ENCODE peak calls at places on chromosomes 12 and 14, in eight cellular contexts. W is endothelial cell of umbilical vein, K is PC-9, X is HCT116, Z is body of pancreas, H is left ventricle myocardium inferior, C is adrenal gland, D is A673. S is an unnamed sample.
A peak's percentile ranks its signal among the peaks of the same experiment; 100 is the strongest.

GRCh38 chr12:114397978-114398881 is 7.7 kb downstream of the TBX5 start:
- DNase-seq in W (no peak), K (no peak), X (no peak), Z (no peak), H (no peak), C (no peak), D (no peak), S (no peak)

GRCh38 chr12:9869307-9870161 is at the start of gene CLEC2B:
- DNase-seq in W (peak; percentile 92), K (peak; percentile 18), X (no peak), Z (peak; percentile 13), H (no peak), C (no peak), D (peak; percentile 74), S (no peak)

GRCh38 chr12:4690760-4691159 is 29.4 kb upstream of the GALNT8 start:
- DNase-seq in W (no peak), K (no peak), X (no peak), Z (no peak), H (no peak), C (no peak), D (no peak), S (no peak)

GRCh38 chr12:28219827-28220226 is 29.6 kb downstream of the CCDC91 start:
- DNase-seq in W (no peak), K (no peak), X (no peak), Z (no peak), H (no peak), C (no peak), D (no peak), S (no peak)

GRCh38 chr12:52029686-52030085 is 21.6 kb upstream of the NR4A1 start:
- DNase-seq in W (no peak), K (peak; percentile 77), X (no peak), Z (peak; percentile 65), H (no peak), C (no peak), D (peak; percentile 85), S (no peak)

GRCh38 chr12:53231859-53232640 is at the start of gene RARG:
- DNase-seq in W (no peak), K (peak; percentile 90), X (no peak), Z (peak; percentile 56), H (peak; percentile 60), C (peak; percentile 82), D (peak; percentile 52), S (no peak)

GRCh38 chr12:96208801-96209534 is 14.8 kb downstream of the ELK3 start:
- DNase-seq in W (peak; percentile 91), K (no peak), X (no peak), Z (no peak), H (no peak), C (no peak), D (no peak), S (no peak)

GRCh38 chr12:127459166-127459565 is 807.8 kb upstream of the TMEM132C start:
- DNase-seq in W (no peak), K (no peak), X (no peak), Z (no peak), H (no peak), C (no peak), D (no peak), S (no peak)

GRCh38 chr12:122895290-122895689 is 634 bp downstream of the VPS37B start:
- DNase-seq in W (peak; percentile 24), K (no peak), X (no peak), Z (no peak), H (no peak), C (no peak), D (no peak), S (no peak)

GRCh38 chr14:91415794-91416743 is 1.6 kb downstream of the CCDC88C start:
- DNase-seq in W (peak; percentile 47), K (no peak), X (no peak), Z (peak; percentile 38), H (no peak), C (no peak), D (peak; percentile 79), S (no peak)

GRCh38 chr12:129200576-129200975 is 347.3 kb downstream of the GLT1D1 start:
- DNase-seq in W (no peak), K (no peak), X (no peak), Z (no peak), H (no peak), C (no peak), D (no peak), S (no peak)

GRCh38 chr12:69196302-69197288 is 42.8 kb upstream of the CPSF6 start:
- DNase-seq in W (peak; percentile 4), K (no peak), X (no peak), Z (peak; percentile 6), H (no peak), C (no peak), D (peak; percentile 14), S (peak; percentile 4)

GRCh38 chr12:15472036-15472435 is 149.7 kb downstream of the PTPRO start:
- DNase-seq in W (no peak), K (no peak), X (no peak), Z (peak; percentile 4), H (no peak), C (no peak), D (no peak), S (no peak)

GRCh38 chr14:66507181-66507721 is 696 bp upstream of the GPHN start:
- DNase-seq in W (no peak), K (no peak), X (peak; percentile 34), Z (no peak), H (no peak), C (no peak), D (no peak), S (no peak)

GRCh38 chr14:66508846-66509621 is 1.1 kb downstream of the GPHN start:
- DNase-seq in W (peak; percentile 44), K (peak; percentile 28), X (no peak), Z (peak; percentile 17), H (peak; percentile 29), C (peak; percentile 39), D (peak; percentile 43), S (peak; percentile 25)

GRCh38 chr14:66509874-66510273 is 1.9 kb downstream of the GPHN start:
- DNase-seq in W (no peak), K (no peak), X (no peak), Z (no peak), H (no peak), C (no peak), D (no peak), S (no peak)

GRCh38 chr14:66508547-66508845 is 549 bp downstream of the GPHN start:
- DNase-seq in W (no peak), K (no peak), X (no peak), Z (no peak), H (no peak), C (no peak), D (no peak), S (no peak)

DNA sequence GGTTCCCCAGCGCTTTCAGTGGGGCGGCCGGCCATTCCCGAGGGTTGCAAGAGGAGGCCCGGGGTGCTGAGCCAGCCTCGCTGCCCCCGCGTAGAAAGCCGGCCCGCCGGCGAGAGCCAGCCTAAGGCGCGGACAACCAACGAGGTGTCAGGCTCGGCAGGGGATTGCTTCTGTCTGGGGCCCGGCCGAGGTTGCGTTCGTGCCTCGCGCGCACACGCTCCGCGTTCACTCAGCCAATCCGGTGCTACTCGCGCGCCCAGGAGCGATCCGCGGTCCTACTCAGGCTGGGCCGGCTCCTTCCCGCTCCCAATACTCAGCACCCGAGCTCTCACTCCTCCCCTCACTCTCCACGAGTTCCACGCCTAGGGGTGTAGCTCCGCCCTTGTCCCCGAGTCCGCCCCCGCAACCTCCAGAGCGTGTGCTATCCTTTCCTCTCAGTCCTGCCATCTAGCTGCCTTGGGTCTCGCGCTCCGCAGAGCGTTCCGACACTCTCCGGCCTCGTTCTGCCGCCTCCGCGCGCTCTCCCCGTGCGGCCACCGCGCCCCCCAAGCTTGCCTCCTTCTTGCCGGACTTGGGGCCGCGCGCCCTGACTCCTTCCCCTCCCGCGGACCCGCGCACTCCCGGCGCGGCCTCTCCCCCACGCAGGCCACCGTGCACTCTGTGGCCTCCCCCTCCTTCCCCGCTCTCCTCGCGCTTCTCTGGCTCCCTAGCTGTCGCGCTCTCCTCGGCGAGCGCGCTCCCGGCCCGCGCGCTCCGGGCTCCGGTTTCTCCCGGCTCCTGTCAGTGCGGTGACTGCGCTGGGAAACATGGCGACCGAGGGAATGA is at the start of gene GPHN:
- DNase-seq in W (peak; percentile 99), K (peak; percentile 98), X (peak; percentile 98), Z (peak; percentile 98), H (peak; percentile 97), C (peak; percentile 97), D (peak; percentile 98), S (peak; percentile 94)
- TF ChIP-seq CTCF in W (peak; percentile 5), K (peak; percentile 26), X (no peak), Z (peak; percentile 62), H (peak; percentile 63), C (peak; percentile 19), D (no peak), S (peak; percentile 34)

GRCh38 chr14:36227344-36227743 is 50.8 kb upstream of the PTCSC3 start:
- DNase-seq in W (no peak), K (no peak), X (no peak), Z (no peak), H (no peak), C (no peak), D (no peak), S (no peak)

GRCh38 chr14:36224176-36224575 is 47.7 kb upstream of the PTCSC3 start:
- DNase-seq in W (no peak), K (no peak), X (no peak), Z (no peak), H (no peak), C (no peak), D (no peak), S (no peak)

GRCh38 chr14:36223558-36223957 is 47.0 kb upstream of the PTCSC3 start:
- DNase-seq in W (no peak), K (no peak), X (no peak), Z (no peak), H (no peak), C (no peak), D (no peak), S (no peak)

GRCh38 chr14:36227802-36228201 is 51.3 kb upstream of the PTCSC3 start:
- DNase-seq in W (peak; percentile 53), K (no peak), X (no peak), Z (peak; percentile 3), H (no peak), C (no peak), D (no peak), S (peak; percentile 10)

DNA sequence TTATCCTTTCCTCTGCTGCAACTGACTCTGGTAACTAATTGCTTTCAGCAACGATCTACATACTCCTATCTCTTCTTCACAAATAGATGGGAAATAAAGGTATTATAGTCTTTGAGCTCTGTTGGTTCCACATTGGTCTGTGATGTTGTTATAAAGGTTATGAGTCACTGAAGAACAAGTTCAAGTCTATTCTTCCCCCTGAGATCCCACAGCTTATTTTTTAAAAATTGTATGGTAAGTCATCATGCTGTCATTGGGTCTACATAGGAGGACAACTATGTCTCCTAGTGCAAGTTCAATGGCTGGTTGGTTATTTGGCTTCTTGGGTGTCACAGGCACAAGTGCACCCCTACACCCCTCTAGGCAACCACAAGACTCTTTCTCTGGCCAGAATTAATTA is 49.6 kb upstream of the PTCSC3 start:
- DNase-seq in W (no peak), K (no peak), X (no peak), Z (no peak), H (no peak), C (no peak), D (no peak), S (no peak)
- H3K4me1 ChIP-seq in W (peaks cover 5% of the 10 kb centered on the region), K (peaks cover 8% of the 10 kb centered on the region), X (no peaks in the 10 kb centered on the region), Z (peaks cover 13% of the 10 kb centered on the region), H (no peaks in the 10 kb centered on the region), C (no peaks in the 10 kb centered on the region), D (no peaks in the 10 kb centered on the region), S (peaks cover 22% of the 10 kb centered on the region)

GRCh38 chr12:56346663-56347062 is 8.0 kb downstream of the IL23A start:
- DNase-seq in W (no peak), K (no peak), X (no peak), Z (no peak), H (no peak), C (no peak), D (no peak), S (no peak)
- TF ChIP-seq CTCF in W (no peak), K (no peak), X (peak; percentile 4), Z (no peak), H (no peak), C (no peak), D (peak; percentile 20), S (no peak)

GRCh38 chr14:104106471-104106991 is 21.0 kb downstream of the ASPG start:
- DNase-seq in W (no peak), K (no peak), X (no peak), Z (no peak), H (peak; percentile 10), C (no peak), D (no peak), S (no peak)
- H3K4me1 ChIP-seq in W (no peaks in the 10 kb centered on the region), K (peaks cover 7% of the 10 kb centered on the region), X (peaks cover 28% of the 10 kb centered on the region), Z (no peaks in the 10 kb centered on the region), H (peaks cover 7% of the 10 kb centered on the region), C (no peaks in the 10 kb centered on the region), D (no peaks in the 10 kb centered on the region), S (no peaks in the 10 kb centered on the region)